ENCODE peak calls at places on chromosomes 16 and 17, in six cellular contexts. One of them, this sample, is unnamed.

GRCh38 chr16:16062023-16062932 is 112.9 kb downstream of the ABCC1 start:
- DNase-seq in ACHN: no peak
- DNase-seq in stimulated activated CD8-positive, alpha-beta memory T cell treated with anti-CD3 and anti-CD28 coated beads, Interleukin-7, amount 100 ng/mL, for 1 hour: no peak
- DNase-seq in mucosa of descending colon: no peak
- DNase-seq in small intestine: no peak
- DNase-seq in amygdala: no peak
- DNase-seq in this sample: no peak

GRCh38 chr16:18832021-18832420 is 30.7 kb upstream of the ARL6IP1 start:
- DNase-seq in small intestine: no peak
- DNase-seq in stimulated activated CD8-positive, alpha-beta memory T cell treated with anti-CD3 and anti-CD28 coated beads, Interleukin-7, amount 100 ng/mL, for 1 hour: no peak
- DNase-seq in amygdala: no peak
- DNase-seq in mucosa of descending colon: no peak
- DNase-seq in ACHN: no peak
- DNase-seq in this sample: no peak

GRCh38 chr17:38632334-38632733 is 26.6 kb upstream of the SRCIN1 start:
- DNase-seq in stimulated activated CD8-positive, alpha-beta memory T cell treated with anti-CD3 and anti-CD28 coated beads, Interleukin-7, amount 100 ng/mL, for 1 hour: no peak
- DNase-seq in mucosa of descending colon: no peak
- DNase-seq in amygdala: no peak
- DNase-seq in ACHN: no peak
- DNase-seq in small intestine: peak
- DNase-seq in this sample: no peak

GRCh38 chr16:48317614-48318013 is 67.6 kb downstream of the SIAH1 start:
- DNase-seq in mucosa of descending colon: no peak
- DNase-seq in amygdala: no peak
- DNase-seq in stimulated activated CD8-positive, alpha-beta memory T cell treated with anti-CD3 and anti-CD28 coated beads, Interleukin-7, amount 100 ng/mL, for 1 hour: no peak
- DNase-seq in small intestine: no peak
- DNase-seq in ACHN: peak
- DNase-seq in this sample: no peak

GRCh38 chr17:39617446-39618251 is 9.1 kb upstream of the PPP1R1B start:
- DNase-seq in amygdala: peak
- DNase-seq in ACHN: peak
- DNase-seq in stimulated activated CD8-positive, alpha-beta memory T cell treated with anti-CD3 and anti-CD28 coated beads, Interleukin-7, amount 100 ng/mL, for 1 hour: no peak
- DNase-seq in mucosa of descending colon: peak
- DNase-seq in small intestine: peak
- DNase-seq in this sample: no peak

GRCh38 chr16:70767377-70768204 is 33.4 kb downstream of the VAC14 start:
- DNase-seq in small intestine: no peak
- DNase-seq in stimulated activated CD8-positive, alpha-beta memory T cell treated with anti-CD3 and anti-CD28 coated beads, Interleukin-7, amount 100 ng/mL, for 1 hour: no peak
- DNase-seq in mucosa of descending colon: no peak
- DNase-seq in amygdala: no peak
- DNase-seq in ACHN: no peak
- DNase-seq in this sample: no peak

GRCh38 chr17:13812350-13812749 is 210.6 kb upstream of the HS3ST3A1 start:
- DNase-seq in mucosa of descending colon: no peak
- DNase-seq in amygdala: no peak
- DNase-seq in ACHN: no peak
- DNase-seq in small intestine: no peak
- DNase-seq in stimulated activated CD8-positive, alpha-beta memory T cell treated with anti-CD3 and anti-CD28 coated beads, Interleukin-7, amount 100 ng/mL, for 1 hour: no peak
- DNase-seq in this sample: no peak

GRCh38 chr17:76451480-76451879 is 1.5 kb downstream of the UBE2O start:
- DNase-seq in small intestine: no peak
- DNase-seq in amygdala: no peak
- DNase-seq in mucosa of descending colon: no peak
- DNase-seq in stimulated activated CD8-positive, alpha-beta memory T cell treated with anti-CD3 and anti-CD28 coated beads, Interleukin-7, amount 100 ng/mL, for 1 hour: no peak
- DNase-seq in ACHN: no peak
- DNase-seq in this sample: no peak

GRCh38 chr16:46673320-46674013 is 15.5 kb downstream of the VPS35 start:
- DNase-seq in stimulated activated CD8-positive, alpha-beta memory T cell treated with anti-CD3 and anti-CD28 coated beads, Interleukin-7, amount 100 ng/mL, for 1 hour: no peak
- DNase-seq in ACHN: peak
- DNase-seq in small intestine: peak
- DNase-seq in mucosa of descending colon: no peak
- DNase-seq in amygdala: no peak
- DNase-seq in this sample: no peak

GRCh38 chr16:58462997-58463891 is 36.7 kb upstream of the NDRG4 start:
- DNase-seq in small intestine: no peak
- DNase-seq in amygdala: no peak
- DNase-seq in mucosa of descending colon: no peak
- DNase-seq in ACHN: no peak
- DNase-seq in stimulated activated CD8-positive, alpha-beta memory T cell treated with anti-CD3 and anti-CD28 coated beads, Interleukin-7, amount 100 ng/mL, for 1 hour: no peak
- DNase-seq in this sample: no peak

GRCh38 chr16:8505327-8505991 is 84.9 kb downstream of the TMEM114 start:
- DNase-seq in stimulated activated CD8-positive, alpha-beta memory T cell treated with anti-CD3 and anti-CD28 coated beads, Interleukin-7, amount 100 ng/mL, for 1 hour: no peak
- DNase-seq in small intestine: peak
- DNase-seq in mucosa of descending colon: no peak
- DNase-seq in ACHN: no peak
- DNase-seq in amygdala: no peak
- DNase-seq in this sample: no peak

GRCh38 chr16:2361129-2361528 is 20.6 kb upstream of the ABCA3 start:
- DNase-seq in ACHN: no peak
- DNase-seq in small intestine: no peak
- DNase-seq in mucosa of descending colon: no peak
- DNase-seq in stimulated activated CD8-positive, alpha-beta memory T cell treated with anti-CD3 and anti-CD28 coated beads, Interleukin-7, amount 100 ng/mL, for 1 hour: no peak
- DNase-seq in amygdala: no peak
- DNase-seq in this sample: no peak

GRCh38 chr17:56742601-56743000 is 91.1 kb downstream of the C17orf67 start:
- DNase-seq in small intestine: no peak
- DNase-seq in mucosa of descending colon: no peak
- DNase-seq in stimulated activated CD8-positive, alpha-beta memory T cell treated with anti-CD3 and anti-CD28 coated beads, Interleukin-7, amount 100 ng/mL, for 1 hour: no peak
- DNase-seq in ACHN: no peak
- DNase-seq in amygdala: no peak
- DNase-seq in this sample: no peak

GRCh38 chr17:9444687-9445086 is 130.9 kb downstream of the STX8 start:
- DNase-seq in stimulated activated CD8-positive, alpha-beta memory T cell treated with anti-CD3 and anti-CD28 coated beads, Interleukin-7, amount 100 ng/mL, for 1 hour: no peak
- DNase-seq in amygdala: no peak
- DNase-seq in ACHN: no peak
- DNase-seq in mucosa of descending colon: no peak
- DNase-seq in small intestine: no peak
- DNase-seq in this sample: no peak